ENCODE peak calls at places on chromosomes 4 and X, in four cellular contexts. D, Z, F and X are unnamed samples.

GRCh38 chr4:53703267-53703655 is 112.0 kb upstream of the LNX1 start:
- DNase-seq in D (no peak), Z (no peak), F (no peak), X (no peak)

GRCh38 chr4:69066945-69067344 is 29.3 kb upstream of the UGT2B7 start:
- DNase-seq in D (no peak), Z (no peak), F (no peak), X (no peak)

GRCh38 chrX:9493936-9494335 is 29.1 kb downstream of the TBL1X start:
- DNase-seq in D (no peak), Z (no peak), F (no peak), X (no peak)

GRCh38 chr4:2786152-2786671 is 6.7 kb upstream of the SH3BP2 start:
- DNase-seq in D (no peak), Z (peak; percentile 38), F (no peak), X (no peak)

GRCh38 chr4:85200106-85200505 is 233.6 kb upstream of the WDFY3 start:
- DNase-seq in D (no peak), Z (no peak), F (no peak), X (no peak)

GRCh38 chr4:126264839-126265238 is 950.1 kb downstream of the FAT4 start:
- DNase-seq in D (no peak), Z (no peak), F (no peak), X (no peak)

GRCh38 chr4:89242864-89243740 is 64.5 kb downstream of the GPRIN3 start:
- DNase-seq in D (no peak), Z (no peak), F (no peak), X (no peak)

GRCh38 chr4:76679691-76680090 is 218.3 kb downstream of the SOWAHB start:
- DNase-seq in D (no peak), Z (no peak), F (no peak), X (no peak)

GRCh38 chr4:94833394-94833793 is 75.6 kb downstream of the BMPR1B start:
- DNase-seq in D (no peak), Z (no peak), F (no peak), X (no peak)

GRCh38 chrX:111823068-111823467 is 52.9 kb upstream of the TRPC5OS start:
- DNase-seq in D (no peak), Z (no peak), F (peak; percentile 61), X (peak; percentile 54)

GRCh38 chrX:2401201-2401589 is 99.6 kb downstream of the DHRSX start:
- DNase-seq in D (no peak), Z (no peak), F (no peak), X (no peak)
- H3K4me3 ChIP-seq in D (peak overlapping the region; percentile 67), Z (no peak overlapping the region), F (no peak overlapping the region), X (no peak overlapping the region)

GRCh38 chr4:86544313-86544966 is 49.7 kb upstream of the PTPN13 start:
- DNase-seq in D (no peak), Z (no peak), F (no peak), X (no peak)
- TF ChIP-seq SUZ12 in D (no peak), Z (no peak), F (no peak), X (no peak)

GRCh38 chr4:154078504-154079350 is 289.8 kb upstream of the SFRP2 start:
- DNase-seq in D (no peak), Z (no peak), F (no peak), X (no peak)
- H3K4me3 ChIP-seq in D (no peak overlapping the region), Z (no peak overlapping the region), F (no peak overlapping the region), X (no peak overlapping the region)

DNA sequence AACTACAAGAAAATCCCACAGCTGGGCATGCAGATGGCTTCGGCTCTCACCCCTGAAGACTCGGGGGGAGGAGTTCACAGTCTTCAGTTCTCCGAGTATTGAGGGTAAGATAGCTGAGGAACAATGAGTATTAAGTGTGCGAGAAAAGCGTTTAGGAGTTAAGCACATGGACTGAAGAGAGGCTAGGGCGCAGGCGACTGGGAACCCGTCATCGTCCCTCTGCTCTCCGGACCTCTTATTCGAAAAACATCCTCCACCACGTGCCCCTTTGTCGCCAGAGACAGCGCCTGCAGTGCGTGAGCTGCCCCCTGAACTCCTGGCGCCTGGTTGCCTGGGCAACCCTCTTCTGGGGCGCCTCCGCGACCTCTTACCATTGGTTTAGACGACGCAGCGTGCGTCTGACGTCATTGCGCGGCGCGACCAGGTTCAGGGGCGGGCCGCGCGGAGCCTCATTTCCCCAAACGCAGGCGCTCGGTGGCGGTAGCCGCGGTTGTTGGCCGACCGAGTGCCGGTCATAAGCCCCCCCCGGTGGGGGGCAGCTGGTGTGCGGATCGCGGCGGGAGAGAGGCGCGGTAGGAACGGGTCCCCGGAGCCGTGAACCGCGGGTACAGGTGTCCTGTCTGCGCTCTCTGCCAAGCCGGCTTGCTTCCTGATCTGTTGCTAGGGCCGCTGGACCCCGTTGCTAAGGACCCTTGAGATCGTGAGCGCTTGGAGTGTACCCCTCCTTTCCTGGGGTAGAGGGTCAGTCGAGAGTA is at the start of gene PACRGL:
- DNase-seq in D (peak; percentile 91), Z (peak; percentile 50), F (peak; percentile 94), X (peak; percentile 96)
- TF ChIP-seq SUZ12 in D (no peak), Z (no peak), F (no peak), X (no peak)

DNA sequence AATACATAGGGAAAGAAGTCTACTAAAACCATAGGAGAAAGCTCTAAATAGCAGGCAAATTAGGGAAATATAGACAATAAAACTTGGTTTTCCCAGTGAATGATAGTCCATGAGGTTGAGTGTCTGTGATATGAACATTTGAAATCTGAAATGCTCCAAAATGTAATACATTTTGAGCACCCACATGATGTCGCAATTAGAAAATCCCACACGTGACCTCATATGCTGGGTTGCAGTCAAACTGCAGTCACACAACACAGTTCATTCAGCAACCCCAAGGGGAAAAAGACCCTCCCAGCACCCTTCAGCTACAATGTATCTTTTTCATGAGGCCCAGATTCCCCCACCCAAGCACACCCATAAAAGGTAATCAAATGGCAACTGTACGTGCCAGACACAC is 155.6 kb downstream of the BTC start:
- DNase-seq in D (no peak), Z (no peak), F (no peak), X (no peak)
- H3K4me3 ChIP-seq in D (no peak overlapping the region), Z (no peak overlapping the region), F (no peak overlapping the region), X (no peak overlapping the region)